ENCODE peak calls at places on chromosomes 11 and 22, in nine cellular contexts. One of them, this sample, is unnamed.

GRCh38 chr22:30607939-30608338 is 965 bp downstream of the TCN2 start:
- DNase-seq in AG04450: no peak
- DNase-seq in fibroblast of the aortic adventitia: no peak
- DNase-seq in activated naive CD8-positive, alpha-beta T cell treated with anti-CD3 and anti-CD28 coated beads, Interleukin-2, amount 10 ng/mL, durations not matched to agents 7 days and 5 days: no peak
- DNase-seq in EL: no peak
- DNase-seq in head of caudate nucleus: no peak
- DNase-seq in posterior cingulate gyrus: no peak
- DNase-seq in kidney glomerular epithelial cell: no peak
- DNase-seq in activated CD4-positive, alpha-beta T cell treated with anti-CD3 and anti-CD28 coated beads for 24 hours: no peak
- DNase-seq in this sample: no peak

GRCh38 chr11:70628881-70629844 is 230.8 kb downstream of the CTTN start:
- DNase-seq in AG04450: no peak
- DNase-seq in EL: no peak
- DNase-seq in kidney glomerular epithelial cell: no peak
- DNase-seq in head of caudate nucleus: peak; percentile 84
- DNase-seq in activated CD4-positive, alpha-beta T cell treated with anti-CD3 and anti-CD28 coated beads for 24 hours: no peak
- DNase-seq in activated naive CD8-positive, alpha-beta T cell treated with anti-CD3 and anti-CD28 coated beads, Interleukin-2, amount 10 ng/mL, durations not matched to agents 7 days and 5 days: no peak
- DNase-seq in posterior cingulate gyrus: peak; percentile 57
- DNase-seq in fibroblast of the aortic adventitia: peak; percentile 9
- DNase-seq in this sample: no peak

GRCh38 chr22:43151251-43152000 is at the start of gene TSPO:
- DNase-seq in fibroblast of the aortic adventitia: peak; percentile 29
- DNase-seq in activated naive CD8-positive, alpha-beta T cell treated with anti-CD3 and anti-CD28 coated beads, Interleukin-2, amount 10 ng/mL, durations not matched to agents 7 days and 5 days: peak; percentile 79
- DNase-seq in activated CD4-positive, alpha-beta T cell treated with anti-CD3 and anti-CD28 coated beads for 24 hours: peak; percentile 51
- DNase-seq in posterior cingulate gyrus: peak; percentile 49
- DNase-seq in head of caudate nucleus: peak; percentile 75
- DNase-seq in kidney glomerular epithelial cell: peak; percentile 18
- DNase-seq in EL: peak; percentile 63
- DNase-seq in AG04450: no peak
- DNase-seq in this sample: no peak

GRCh38 chr22:24554316-24555159 is at the start of gene GUCD1:
- DNase-seq in EL: peak; percentile 50
- DNase-seq in AG04450: no peak
- DNase-seq in fibroblast of the aortic adventitia: peak; percentile 43
- DNase-seq in activated naive CD8-positive, alpha-beta T cell treated with anti-CD3 and anti-CD28 coated beads, Interleukin-2, amount 10 ng/mL, durations not matched to agents 7 days and 5 days: peak; percentile 57
- DNase-seq in activated CD4-positive, alpha-beta T cell treated with anti-CD3 and anti-CD28 coated beads for 24 hours: peak; percentile 12
- DNase-seq in head of caudate nucleus: no peak
- DNase-seq in posterior cingulate gyrus: peak; percentile 25
- DNase-seq in kidney glomerular epithelial cell: peak; percentile 25
- DNase-seq in this sample: peak; percentile 51

GRCh38 chr11:20156280-20156875 is 3.9 kb downstream of the DBX1 start:
- DNase-seq in activated naive CD8-positive, alpha-beta T cell treated with anti-CD3 and anti-CD28 coated beads, Interleukin-2, amount 10 ng/mL, durations not matched to agents 7 days and 5 days: peak; percentile 62
- DNase-seq in EL: no peak
- DNase-seq in kidney glomerular epithelial cell: no peak
- DNase-seq in fibroblast of the aortic adventitia: no peak
- DNase-seq in head of caudate nucleus: no peak
- DNase-seq in AG04450: no peak
- DNase-seq in activated CD4-positive, alpha-beta T cell treated with anti-CD3 and anti-CD28 coated beads for 24 hours: no peak
- DNase-seq in posterior cingulate gyrus: no peak
- DNase-seq in this sample: no peak

GRCh38 chr22:19966908-19967750 is 25.5 kb upstream of the TXNRD2 start:
- DNase-seq in posterior cingulate gyrus: no peak
- DNase-seq in AG04450: no peak
- DNase-seq in EL: no peak
- DNase-seq in head of caudate nucleus: no peak
- DNase-seq in fibroblast of the aortic adventitia: no peak
- DNase-seq in activated naive CD8-positive, alpha-beta T cell treated with anti-CD3 and anti-CD28 coated beads, Interleukin-2, amount 10 ng/mL, durations not matched to agents 7 days and 5 days: no peak
- DNase-seq in activated CD4-positive, alpha-beta T cell treated with anti-CD3 and anti-CD28 coated beads for 24 hours: no peak
- DNase-seq in kidney glomerular epithelial cell: no peak
- DNase-seq in this sample: no peak

GRCh38 chr11:11279956-11280689 is 72.9 kb downstream of the CSNK2A3 start:
- DNase-seq in activated naive CD8-positive, alpha-beta T cell treated with anti-CD3 and anti-CD28 coated beads, Interleukin-2, amount 10 ng/mL, durations not matched to agents 7 days and 5 days: no peak
- DNase-seq in kidney glomerular epithelial cell: no peak
- DNase-seq in EL: no peak
- DNase-seq in fibroblast of the aortic adventitia: no peak
- DNase-seq in AG04450: peak; percentile 34
- DNase-seq in posterior cingulate gyrus: no peak
- DNase-seq in activated CD4-positive, alpha-beta T cell treated with anti-CD3 and anti-CD28 coated beads for 24 hours: no peak
- DNase-seq in head of caudate nucleus: no peak
- DNase-seq in this sample: peak; percentile 65

GRCh38 chr22:26330971-26331625 is 98.0 kb upstream of the ASPHD2 start:
- DNase-seq in posterior cingulate gyrus: no peak
- DNase-seq in head of caudate nucleus: peak; percentile 55
- DNase-seq in activated naive CD8-positive, alpha-beta T cell treated with anti-CD3 and anti-CD28 coated beads, Interleukin-2, amount 10 ng/mL, durations not matched to agents 7 days and 5 days: peak; percentile 52
- DNase-seq in EL: peak; percentile 50
- DNase-seq in AG04450: no peak
- DNase-seq in activated CD4-positive, alpha-beta T cell treated with anti-CD3 and anti-CD28 coated beads for 24 hours: peak; percentile 40
- DNase-seq in kidney glomerular epithelial cell: peak; percentile 32
- DNase-seq in fibroblast of the aortic adventitia: peak; percentile 38
- DNase-seq in this sample: peak; percentile 62

GRCh38 chr11:18056561-18057181 is 10.6 kb upstream of the TPH1 start:
- DNase-seq in posterior cingulate gyrus: no peak
- DNase-seq in activated CD4-positive, alpha-beta T cell treated with anti-CD3 and anti-CD28 coated beads for 24 hours: no peak
- DNase-seq in fibroblast of the aortic adventitia: no peak
- DNase-seq in head of caudate nucleus: no peak
- DNase-seq in AG04450: no peak
- DNase-seq in activated naive CD8-positive, alpha-beta T cell treated with anti-CD3 and anti-CD28 coated beads, Interleukin-2, amount 10 ng/mL, durations not matched to agents 7 days and 5 days: no peak
- DNase-seq in kidney glomerular epithelial cell: no peak
- DNase-seq in EL: no peak
- DNase-seq in this sample: no peak

GRCh38 chr22:44914026-44914721 is 95.6 kb downstream of the PHF21B start:
- DNase-seq in fibroblast of the aortic adventitia: no peak
- DNase-seq in activated CD4-positive, alpha-beta T cell treated with anti-CD3 and anti-CD28 coated beads for 24 hours: no peak
- DNase-seq in AG04450: no peak
- DNase-seq in activated naive CD8-positive, alpha-beta T cell treated with anti-CD3 and anti-CD28 coated beads, Interleukin-2, amount 10 ng/mL, durations not matched to agents 7 days and 5 days: peak; percentile 10
- DNase-seq in posterior cingulate gyrus: peak; percentile 2
- DNase-seq in EL: no peak
- DNase-seq in head of caudate nucleus: no peak
- DNase-seq in kidney glomerular epithelial cell: no peak
- DNase-seq in this sample: no peak

GRCh38 chr11:124122123-124122522 is 6.9 kb downstream of the VWA5A start:
- DNase-seq in AG04450: no peak
- DNase-seq in kidney glomerular epithelial cell: no peak
- DNase-seq in head of caudate nucleus: no peak
- DNase-seq in activated naive CD8-positive, alpha-beta T cell treated with anti-CD3 and anti-CD28 coated beads, Interleukin-2, amount 10 ng/mL, durations not matched to agents 7 days and 5 days: no peak
- DNase-seq in EL: no peak
- DNase-seq in fibroblast of the aortic adventitia: peak; percentile 4
- DNase-seq in posterior cingulate gyrus: no peak
- DNase-seq in activated CD4-positive, alpha-beta T cell treated with anti-CD3 and anti-CD28 coated beads for 24 hours: no peak
- DNase-seq in this sample: no peak

GRCh38 chr11:122131126-122131525 is 15.1 kb upstream of the BLID start:
- DNase-seq in head of caudate nucleus: no peak
- DNase-seq in activated CD4-positive, alpha-beta T cell treated with anti-CD3 and anti-CD28 coated beads for 24 hours: no peak
- DNase-seq in activated naive CD8-positive, alpha-beta T cell treated with anti-CD3 and anti-CD28 coated beads, Interleukin-2, amount 10 ng/mL, durations not matched to agents 7 days and 5 days: no peak
- DNase-seq in posterior cingulate gyrus: no peak
- DNase-seq in AG04450: no peak
- DNase-seq in kidney glomerular epithelial cell: no peak
- DNase-seq in fibroblast of the aortic adventitia: no peak
- DNase-seq in EL: no peak
- DNase-seq in this sample: no peak

GRCh38 chr22:50162391-50162956 is 8.1 kb upstream of the PANX2 start:
- DNase-seq in posterior cingulate gyrus: no peak
- DNase-seq in activated naive CD8-positive, alpha-beta T cell treated with anti-CD3 and anti-CD28 coated beads, Interleukin-2, amount 10 ng/mL, durations not matched to agents 7 days and 5 days: no peak
- DNase-seq in fibroblast of the aortic adventitia: no peak
- DNase-seq in head of caudate nucleus: no peak
- DNase-seq in AG04450: no peak
- DNase-seq in EL: no peak
- DNase-seq in kidney glomerular epithelial cell: no peak
- DNase-seq in activated CD4-positive, alpha-beta T cell treated with anti-CD3 and anti-CD28 coated beads for 24 hours: no peak
- DNase-seq in this sample: no peak

GRCh38 chr11:10898763-10899541 is 41.1 kb upstream of the ZBED5 start:
- DNase-seq in EL: no peak
- DNase-seq in posterior cingulate gyrus: no peak
- DNase-seq in activated naive CD8-positive, alpha-beta T cell treated with anti-CD3 and anti-CD28 coated beads, Interleukin-2, amount 10 ng/mL, durations not matched to agents 7 days and 5 days: no peak
- DNase-seq in activated CD4-positive, alpha-beta T cell treated with anti-CD3 and anti-CD28 coated beads for 24 hours: no peak
- DNase-seq in AG04450: no peak
- DNase-seq in head of caudate nucleus: no peak
- DNase-seq in kidney glomerular epithelial cell: no peak
- DNase-seq in fibroblast of the aortic adventitia: no peak
- DNase-seq in this sample: peak; percentile 79

GRCh38 chr11:94814238-94814976 is 46.3 kb downstream of the AMOTL1 start:
- DNase-seq in fibroblast of the aortic adventitia: no peak
- DNase-seq in activated naive CD8-positive, alpha-beta T cell treated with anti-CD3 and anti-CD28 coated beads, Interleukin-2, amount 10 ng/mL, durations not matched to agents 7 days and 5 days: no peak
- DNase-seq in activated CD4-positive, alpha-beta T cell treated with anti-CD3 and anti-CD28 coated beads for 24 hours: no peak
- DNase-seq in head of caudate nucleus: no peak
- DNase-seq in posterior cingulate gyrus: no peak
- DNase-seq in AG04450: no peak
- DNase-seq in kidney glomerular epithelial cell: no peak
- DNase-seq in EL: no peak
- DNase-seq in this sample: no peak

GRCh38 chr11:76617553-76618265 is 52.8 kb downstream of the LRRC32 start:
- DNase-seq in kidney glomerular epithelial cell: peak; percentile 21
- DNase-seq in activated naive CD8-positive, alpha-beta T cell treated with anti-CD3 and anti-CD28 coated beads, Interleukin-2, amount 10 ng/mL, durations not matched to agents 7 days and 5 days: no peak
- DNase-seq in posterior cingulate gyrus: no peak
- DNase-seq in head of caudate nucleus: no peak
- DNase-seq in AG04450: no peak
- DNase-seq in fibroblast of the aortic adventitia: peak; percentile 75
- DNase-seq in activated CD4-positive, alpha-beta T cell treated with anti-CD3 and anti-CD28 coated beads for 24 hours: no peak
- DNase-seq in EL: no peak
- DNase-seq in this sample: peak; percentile 85

GRCh38 chr11:330694-331314 is 10.1 kb upstream of the IFITM3 start:
- DNase-seq in AG04450: no peak
- DNase-seq in fibroblast of the aortic adventitia: no peak
- DNase-seq in head of caudate nucleus: no peak
- DNase-seq in EL: no peak
- DNase-seq in activated CD4-positive, alpha-beta T cell treated with anti-CD3 and anti-CD28 coated beads for 24 hours: no peak
- DNase-seq in activated naive CD8-positive, alpha-beta T cell treated with anti-CD3 and anti-CD28 coated beads, Interleukin-2, amount 10 ng/mL, durations not matched to agents 7 days and 5 days: peak; percentile 69
- DNase-seq in posterior cingulate gyrus: no peak
- DNase-seq in kidney glomerular epithelial cell: no peak
- DNase-seq in this sample: no peak

GRCh38 chr11:1009371-1009770 is 27.1 kb downstream of the MUC6 start:
- DNase-seq in fibroblast of the aortic adventitia: no peak
- DNase-seq in activated CD4-positive, alpha-beta T cell treated with anti-CD3 and anti-CD28 coated beads for 24 hours: no peak
- DNase-seq in kidney glomerular epithelial cell: no peak
- DNase-seq in activated naive CD8-positive, alpha-beta T cell treated with anti-CD3 and anti-CD28 coated beads, Interleukin-2, amount 10 ng/mL, durations not matched to agents 7 days and 5 days: no peak
- DNase-seq in AG04450: no peak
- DNase-seq in posterior cingulate gyrus: no peak
- DNase-seq in EL: no peak
- DNase-seq in head of caudate nucleus: no peak
- DNase-seq in this sample: no peak

GRCh38 chr22:48957311-48957986 is 870.2 kb downstream of the BRD1 start:
- DNase-seq in kidney glomerular epithelial cell: no peak
- DNase-seq in activated CD4-positive, alpha-beta T cell treated with anti-CD3 and anti-CD28 coated beads for 24 hours: no peak
- DNase-seq in posterior cingulate gyrus: no peak
- DNase-seq in activated naive CD8-positive, alpha-beta T cell treated with anti-CD3 and anti-CD28 coated beads, Interleukin-2, amount 10 ng/mL, durations not matched to agents 7 days and 5 days: no peak
- DNase-seq in fibroblast of the aortic adventitia: no peak
- DNase-seq in head of caudate nucleus: no peak
- DNase-seq in EL: no peak
- DNase-seq in AG04450: no peak
- DNase-seq in this sample: no peak

GRCh38 chr11:7574491-7575129 is 60.8 kb downstream of the PPFIBP2 start:
- DNase-seq in kidney glomerular epithelial cell: no peak
- DNase-seq in head of caudate nucleus: no peak
- DNase-seq in posterior cingulate gyrus: no peak
- DNase-seq in EL: no peak
- DNase-seq in activated CD4-positive, alpha-beta T cell treated with anti-CD3 and anti-CD28 coated beads for 24 hours: no peak
- DNase-seq in fibroblast of the aortic adventitia: no peak
- DNase-seq in AG04450: no peak
- DNase-seq in activated naive CD8-positive, alpha-beta T cell treated with anti-CD3 and anti-CD28 coated beads, Interleukin-2, amount 10 ng/mL, durations not matched to agents 7 days and 5 days: no peak
- DNase-seq in this sample: no peak

GRCh38 chr11:75193711-75194110 is 42.8 kb downstream of the SLCO2B1 start:
- DNase-seq in kidney glomerular epithelial cell: no peak
- DNase-seq in EL: no peak
- DNase-seq in fibroblast of the aortic adventitia: no peak
- DNase-seq in activated CD4-positive, alpha-beta T cell treated with anti-CD3 and anti-CD28 coated beads for 24 hours: no peak
- DNase-seq in activated naive CD8-positive, alpha-beta T cell treated with anti-CD3 and anti-CD28 coated beads, Interleukin-2, amount 10 ng/mL, durations not matched to agents 7 days and 5 days: no peak
- DNase-seq in head of caudate nucleus: no peak
- DNase-seq in posterior cingulate gyrus: no peak
- DNase-seq in AG04450: no peak
- DNase-seq in this sample: no peak

GRCh38 chr22:30210235-30210831 is 36.2 kb downstream of the LIF start:
- DNase-seq in head of caudate nucleus: no peak
- DNase-seq in activated CD4-positive, alpha-beta T cell treated with anti-CD3 and anti-CD28 coated beads for 24 hours: no peak
- DNase-seq in fibroblast of the aortic adventitia: peak; percentile 45
- DNase-seq in posterior cingulate gyrus: no peak
- DNase-seq in EL: peak; percentile 76
- DNase-seq in activated naive CD8-positive, alpha-beta T cell treated with anti-CD3 and anti-CD28 coated beads, Interleukin-2, amount 10 ng/mL, durations not matched to agents 7 days and 5 days: no peak
- DNase-seq in AG04450: no peak
- DNase-seq in kidney glomerular epithelial cell: no peak
- DNase-seq in this sample: peak; percentile 66

GRCh38 chr11:75306529-75306928 is 44.9 kb downstream of the ARRB1 start:
- DNase-seq in head of caudate nucleus: no peak
- DNase-seq in AG04450: no peak
- DNase-seq in fibroblast of the aortic adventitia: no peak
- DNase-seq in kidney glomerular epithelial cell: no peak
- DNase-seq in activated CD4-positive, alpha-beta T cell treated with anti-CD3 and anti-CD28 coated beads for 24 hours: no peak
- DNase-seq in activated naive CD8-positive, alpha-beta T cell treated with anti-CD3 and anti-CD28 coated beads, Interleukin-2, amount 10 ng/mL, durations not matched to agents 7 days and 5 days: no peak
- DNase-seq in posterior cingulate gyrus: no peak
- DNase-seq in EL: no peak
- DNase-seq in this sample: no peak

GRCh38 chr11:117945047-117945820 is 16.0 kb upstream of the TMPRSS13 start:
- DNase-seq in activated naive CD8-positive, alpha-beta T cell treated with anti-CD3 and anti-CD28 coated beads, Interleukin-2, amount 10 ng/mL, durations not matched to agents 7 days and 5 days: no peak
- DNase-seq in posterior cingulate gyrus: no peak
- DNase-seq in head of caudate nucleus: no peak
- DNase-seq in AG04450: no peak
- DNase-seq in activated CD4-positive, alpha-beta T cell treated with anti-CD3 and anti-CD28 coated beads for 24 hours: no peak
- DNase-seq in fibroblast of the aortic adventitia: no peak
- DNase-seq in kidney glomerular epithelial cell: no peak
- DNase-seq in EL: no peak
- DNase-seq in this sample: no peak

GRCh38 chr22:23074451-23074850 is 4.1 kb downstream of the GNAZ start:
- DNase-seq in EL: no peak
- DNase-seq in kidney glomerular epithelial cell: no peak
- DNase-seq in head of caudate nucleus: no peak
- DNase-seq in activated naive CD8-positive, alpha-beta T cell treated with anti-CD3 and anti-CD28 coated beads, Interleukin-2, amount 10 ng/mL, durations not matched to agents 7 days and 5 days: no peak
- DNase-seq in activated CD4-positive, alpha-beta T cell treated with anti-CD3 and anti-CD28 coated beads for 24 hours: no peak
- DNase-seq in posterior cingulate gyrus: peak; percentile 4
- DNase-seq in AG04450: no peak
- DNase-seq in fibroblast of the aortic adventitia: no peak
- DNase-seq in this sample: no peak

GRCh38 chr22:48592066-48592345 is 1235.7 kb downstream of the BRD1 start:
- DNase-seq in posterior cingulate gyrus: no peak
- DNase-seq in head of caudate nucleus: no peak
- DNase-seq in AG04450: no peak
- DNase-seq in fibroblast of the aortic adventitia: no peak
- DNase-seq in activated CD4-positive, alpha-beta T cell treated with anti-CD3 and anti-CD28 coated beads for 24 hours: no peak
- DNase-seq in kidney glomerular epithelial cell: no peak
- DNase-seq in EL: no peak
- DNase-seq in activated naive CD8-positive, alpha-beta T cell treated with anti-CD3 and anti-CD28 coated beads, Interleukin-2, amount 10 ng/mL, durations not matched to agents 7 days and 5 days: no peak
- DNase-seq in this sample: no peak

GRCh38 chr11:83033972-83034672 is 37.6 kb downstream of the RAB30 start:
- DNase-seq in activated naive CD8-positive, alpha-beta T cell treated with anti-CD3 and anti-CD28 coated beads, Interleukin-2, amount 10 ng/mL, durations not matched to agents 7 days and 5 days: no peak
- DNase-seq in fibroblast of the aortic adventitia: peak; percentile 97
- DNase-seq in EL: peak; percentile 75
- DNase-seq in activated CD4-positive, alpha-beta T cell treated with anti-CD3 and anti-CD28 coated beads for 24 hours: no peak
- DNase-seq in head of caudate nucleus: peak; percentile 28
- DNase-seq in AG04450: no peak
- DNase-seq in posterior cingulate gyrus: peak; percentile 21
- DNase-seq in kidney glomerular epithelial cell: no peak
- DNase-seq in this sample: peak; percentile 51

GRCh38 chr11:128731041-128731663 is 37.3 kb downstream of the FLI1 start:
- DNase-seq in head of caudate nucleus: no peak
- DNase-seq in fibroblast of the aortic adventitia: no peak
- DNase-seq in posterior cingulate gyrus: no peak
- DNase-seq in activated naive CD8-positive, alpha-beta T cell treated with anti-CD3 and anti-CD28 coated beads, Interleukin-2, amount 10 ng/mL, durations not matched to agents 7 days and 5 days: peak; percentile 53
- DNase-seq in kidney glomerular epithelial cell: no peak
- DNase-seq in EL: no peak
- DNase-seq in AG04450: no peak
- DNase-seq in activated CD4-positive, alpha-beta T cell treated with anti-CD3 and anti-CD28 coated beads for 24 hours: no peak
- DNase-seq in this sample: no peak

GRCh38 chr11:64013141-64013896 is 22.4 kb upstream of the FLRT1 start:
- DNase-seq in kidney glomerular epithelial cell: no peak
- DNase-seq in activated naive CD8-positive, alpha-beta T cell treated with anti-CD3 and anti-CD28 coated beads, Interleukin-2, amount 10 ng/mL, durations not matched to agents 7 days and 5 days: no peak
- DNase-seq in EL: no peak
- DNase-seq in posterior cingulate gyrus: no peak
- DNase-seq in head of caudate nucleus: no peak
- DNase-seq in activated CD4-positive, alpha-beta T cell treated with anti-CD3 and anti-CD28 coated beads for 24 hours: no peak
- DNase-seq in AG04450: no peak
- DNase-seq in fibroblast of the aortic adventitia: no peak
- DNase-seq in this sample: no peak

GRCh38 chr11:77175021-77175842 is 47.2 kb downstream of the MYO7A start:
- DNase-seq in kidney glomerular epithelial cell: no peak
- DNase-seq in activated naive CD8-positive, alpha-beta T cell treated with anti-CD3 and anti-CD28 coated beads, Interleukin-2, amount 10 ng/mL, durations not matched to agents 7 days and 5 days: no peak
- DNase-seq in activated CD4-positive, alpha-beta T cell treated with anti-CD3 and anti-CD28 coated beads for 24 hours: no peak
- DNase-seq in posterior cingulate gyrus: no peak
- DNase-seq in fibroblast of the aortic adventitia: no peak
- DNase-seq in head of caudate nucleus: no peak
- DNase-seq in AG04450: no peak
- DNase-seq in EL: no peak
- DNase-seq in this sample: no peak

GRCh38 chr22:44583076-44583760 is 85.2 kb upstream of the RTL6 start:
- DNase-seq in kidney glomerular epithelial cell: peak; percentile 18
- DNase-seq in head of caudate nucleus: no peak
- DNase-seq in posterior cingulate gyrus: no peak
- DNase-seq in AG04450: no peak
- DNase-seq in fibroblast of the aortic adventitia: peak; percentile 38
- DNase-seq in EL: no peak
- DNase-seq in activated CD4-positive, alpha-beta T cell treated with anti-CD3 and anti-CD28 coated beads for 24 hours: no peak
- DNase-seq in activated naive CD8-positive, alpha-beta T cell treated with anti-CD3 and anti-CD28 coated beads, Interleukin-2, amount 10 ng/mL, durations not matched to agents 7 days and 5 days: peak; percentile 15
- DNase-seq in this sample: peak; percentile 16